ENCODE peak calls at places on chromosome 10, in ten cellular contexts. One of them, this sample, is unnamed.
A peak's percentile ranks its signal among the peaks of the same experiment; 100 is the strongest.

GRCh38 chr10:65358565-65358964 is 1567.3 kb upstream of the LRRTM3 start:
- DNase-seq in cardiac fibroblast: peak; percentile 34
- DNase-seq in neural progenitor cell: peak; percentile 31
- DNase-seq in GM23338: peak; percentile 65
- DNase-seq in retinal pigment epithelial cell: no peak
- DNase-seq in kidney epithelial cell: no peak
- DNase-seq in glutamatergic neuron: peak; percentile 40
- DNase-seq in gastrocnemius medialis: no peak
- DNase-seq in epithelial cell of esophagus: peak; percentile 35
- DNase-seq in left lung: no peak
- DNase-seq in this sample: peak; percentile 12

GRCh38 chr10:117860823-117861222 is 185.9 kb downstream of the RAB11FIP2 start:
- DNase-seq in retinal pigment epithelial cell: no peak
- DNase-seq in glutamatergic neuron: no peak
- DNase-seq in kidney epithelial cell: no peak
- DNase-seq in left lung: no peak
- DNase-seq in gastrocnemius medialis: no peak
- DNase-seq in cardiac fibroblast: peak; percentile 24
- DNase-seq in neural progenitor cell: peak; percentile 36
- DNase-seq in GM23338: peak; percentile 45
- DNase-seq in epithelial cell of esophagus: peak; percentile 38
- DNase-seq in this sample: no peak

GRCh38 chr10:552679-553078 is 136.8 kb downstream of the DIP2C start:
- DNase-seq in glutamatergic neuron: no peak
- DNase-seq in GM23338: no peak
- DNase-seq in epithelial cell of esophagus: no peak
- DNase-seq in gastrocnemius medialis: no peak
- DNase-seq in kidney epithelial cell: no peak
- DNase-seq in left lung: no peak
- DNase-seq in retinal pigment epithelial cell: no peak
- DNase-seq in neural progenitor cell: no peak
- DNase-seq in cardiac fibroblast: no peak
- DNase-seq in this sample: no peak

GRCh38 chr10:5662708-5663579 is 3.5 kb downstream of the ASB13 start:
- DNase-seq in GM23338: peak; percentile 35
- DNase-seq in glutamatergic neuron: no peak
- DNase-seq in neural progenitor cell: no peak
- DNase-seq in kidney epithelial cell: no peak
- DNase-seq in left lung: no peak
- DNase-seq in retinal pigment epithelial cell: no peak
- DNase-seq in gastrocnemius medialis: no peak
- DNase-seq in cardiac fibroblast: no peak
- DNase-seq in epithelial cell of esophagus: no peak
- DNase-seq in this sample: no peak

GRCh38 chr10:82089327-82089726 is 214.3 kb downstream of the NRG3 start:
- DNase-seq in GM23338: peak; percentile 55
- DNase-seq in glutamatergic neuron: no peak
- DNase-seq in gastrocnemius medialis: no peak
- DNase-seq in left lung: no peak
- DNase-seq in cardiac fibroblast: no peak
- DNase-seq in epithelial cell of esophagus: no peak
- DNase-seq in kidney epithelial cell: no peak
- DNase-seq in neural progenitor cell: peak; percentile 76
- DNase-seq in retinal pigment epithelial cell: no peak
- DNase-seq in this sample: peak; percentile 11

GRCh38 chr10:101071266-101071884 is 9.6 kb downstream of the KAZALD1 start:
- DNase-seq in cardiac fibroblast: peak; percentile 54
- DNase-seq in retinal pigment epithelial cell: no peak
- DNase-seq in epithelial cell of esophagus: peak; percentile 54
- DNase-seq in glutamatergic neuron: no peak
- DNase-seq in GM23338: no peak
- DNase-seq in kidney epithelial cell: no peak
- DNase-seq in neural progenitor cell: no peak
- DNase-seq in gastrocnemius medialis: no peak
- DNase-seq in left lung: peak; percentile 87
- DNase-seq in this sample: no peak

GRCh38 chr10:85280014-85280413 is 951.6 kb downstream of the CCSER2 start:
- DNase-seq in glutamatergic neuron: no peak
- DNase-seq in GM23338: peak; percentile 4
- DNase-seq in cardiac fibroblast: no peak
- DNase-seq in left lung: peak; percentile 67
- DNase-seq in neural progenitor cell: peak; percentile 17
- DNase-seq in epithelial cell of esophagus: peak; percentile 1
- DNase-seq in kidney epithelial cell: no peak
- DNase-seq in retinal pigment epithelial cell: no peak
- DNase-seq in gastrocnemius medialis: no peak
- DNase-seq in this sample: no peak

GRCh38 chr10:69866688-69867461 is 65.2 kb downstream of the COL13A1 start:
- DNase-seq in cardiac fibroblast: peak; percentile 80
- DNase-seq in gastrocnemius medialis: no peak
- DNase-seq in left lung: no peak
- DNase-seq in glutamatergic neuron: peak; percentile 44
- DNase-seq in kidney epithelial cell: no peak
- DNase-seq in GM23338: peak; percentile 78
- DNase-seq in epithelial cell of esophagus: peak; percentile 37
- DNase-seq in retinal pigment epithelial cell: no peak
- DNase-seq in neural progenitor cell: peak; percentile 85
- DNase-seq in this sample: peak; percentile 63

GRCh38 chr10:129601737-129602136 is 134.7 kb downstream of the MGMT start:
- DNase-seq in glutamatergic neuron: no peak
- DNase-seq in kidney epithelial cell: no peak
- DNase-seq in gastrocnemius medialis: no peak
- DNase-seq in cardiac fibroblast: no peak
- DNase-seq in left lung: no peak
- DNase-seq in GM23338: no peak
- DNase-seq in epithelial cell of esophagus: no peak
- DNase-seq in retinal pigment epithelial cell: no peak
- DNase-seq in neural progenitor cell: no peak
- DNase-seq in this sample: peak; percentile 25

GRCh38 chr10:90136731-90137316 is 435.4 kb downstream of the KIF20B start:
- DNase-seq in GM23338: peak; percentile 48
- DNase-seq in neural progenitor cell: peak; percentile 5
- DNase-seq in epithelial cell of esophagus: peak; percentile 39
- DNase-seq in glutamatergic neuron: no peak
- DNase-seq in left lung: no peak
- DNase-seq in cardiac fibroblast: peak; percentile 39
- DNase-seq in gastrocnemius medialis: no peak
- DNase-seq in retinal pigment epithelial cell: no peak
- DNase-seq in kidney epithelial cell: no peak
- DNase-seq in this sample: peak; percentile 16

GRCh38 chr10:102492983-102493382 is 9.5 kb downstream of the ACTR1A start:
- DNase-seq in kidney epithelial cell: no peak
- DNase-seq in left lung: no peak
- DNase-seq in retinal pigment epithelial cell: no peak
- DNase-seq in glutamatergic neuron: no peak
- DNase-seq in gastrocnemius medialis: peak; percentile 83
- DNase-seq in epithelial cell of esophagus: peak; percentile 82
- DNase-seq in GM23338: no peak
- DNase-seq in neural progenitor cell: no peak
- DNase-seq in cardiac fibroblast: no peak
- DNase-seq in this sample: no peak

GRCh38 chr10:122264442-122264841 is 6.7 kb upstream of the BTBD16 start:
- DNase-seq in glutamatergic neuron: no peak
- DNase-seq in GM23338: no peak
- DNase-seq in retinal pigment epithelial cell: no peak
- DNase-seq in epithelial cell of esophagus: no peak
- DNase-seq in cardiac fibroblast: peak; percentile 20
- DNase-seq in left lung: no peak
- DNase-seq in gastrocnemius medialis: no peak
- DNase-seq in neural progenitor cell: no peak
- DNase-seq in kidney epithelial cell: no peak
- DNase-seq in this sample: no peak

GRCh38 chr10:58813573-58813972 is 300.9 kb downstream of the BICC1 start:
- DNase-seq in GM23338: no peak
- DNase-seq in left lung: no peak
- DNase-seq in epithelial cell of esophagus: no peak
- DNase-seq in neural progenitor cell: no peak
- DNase-seq in kidney epithelial cell: no peak
- DNase-seq in glutamatergic neuron: no peak
- DNase-seq in gastrocnemius medialis: no peak
- DNase-seq in retinal pigment epithelial cell: no peak
- DNase-seq in cardiac fibroblast: no peak
- DNase-seq in this sample: no peak

GRCh38 chr10:84693006-84693405 is 364.6 kb downstream of the CCSER2 start:
- DNase-seq in neural progenitor cell: no peak
- DNase-seq in left lung: no peak
- DNase-seq in epithelial cell of esophagus: peak; percentile 20
- DNase-seq in cardiac fibroblast: no peak
- DNase-seq in kidney epithelial cell: no peak
- DNase-seq in GM23338: no peak
- DNase-seq in gastrocnemius medialis: no peak
- DNase-seq in glutamatergic neuron: no peak
- DNase-seq in retinal pigment epithelial cell: no peak
- DNase-seq in this sample: no peak

GRCh38 chr10:131094406-131095108 is 217.0 kb downstream of the TCERG1L start:
- DNase-seq in cardiac fibroblast: peak; percentile 2
- DNase-seq in neural progenitor cell: no peak
- DNase-seq in retinal pigment epithelial cell: no peak
- DNase-seq in glutamatergic neuron: no peak
- DNase-seq in left lung: peak; percentile 44
- DNase-seq in epithelial cell of esophagus: peak; percentile 54
- DNase-seq in kidney epithelial cell: no peak
- DNase-seq in GM23338: peak; percentile 34
- DNase-seq in gastrocnemius medialis: no peak
- DNase-seq in this sample: peak; percentile 30

GRCh38 chr10:15436696-15437095 is 65.6 kb upstream of the FAM171A1 start:
- DNase-seq in epithelial cell of esophagus: peak; percentile 83
- DNase-seq in retinal pigment epithelial cell: no peak
- DNase-seq in left lung: no peak
- DNase-seq in kidney epithelial cell: peak; percentile 38
- DNase-seq in cardiac fibroblast: peak; percentile 42
- DNase-seq in gastrocnemius medialis: no peak
- DNase-seq in glutamatergic neuron: no peak
- DNase-seq in neural progenitor cell: no peak
- DNase-seq in GM23338: no peak
- DNase-seq in this sample: no peak

GRCh38 chr10:15440204-15440711 is 69.2 kb upstream of the FAM171A1 start:
- DNase-seq in kidney epithelial cell: no peak
- DNase-seq in glutamatergic neuron: no peak
- DNase-seq in left lung: no peak
- DNase-seq in GM23338: no peak
- DNase-seq in neural progenitor cell: no peak
- DNase-seq in retinal pigment epithelial cell: no peak
- DNase-seq in gastrocnemius medialis: no peak
- DNase-seq in epithelial cell of esophagus: no peak
- DNase-seq in cardiac fibroblast: no peak
- DNase-seq in this sample: no peak

GRCh38 chr10:15444105-15445021 is 73.3 kb upstream of the FAM171A1 start:
- DNase-seq in cardiac fibroblast: no peak
- DNase-seq in neural progenitor cell: no peak
- DNase-seq in gastrocnemius medialis: no peak
- DNase-seq in left lung: no peak
- DNase-seq in glutamatergic neuron: no peak
- DNase-seq in kidney epithelial cell: no peak
- DNase-seq in GM23338: no peak
- DNase-seq in epithelial cell of esophagus: no peak
- DNase-seq in retinal pigment epithelial cell: no peak
- DNase-seq in this sample: no peak

GRCh38 chr10:15442056-15442455 is 71.0 kb upstream of the FAM171A1 start:
- DNase-seq in glutamatergic neuron: no peak
- DNase-seq in neural progenitor cell: no peak
- DNase-seq in left lung: no peak
- DNase-seq in gastrocnemius medialis: no peak
- DNase-seq in cardiac fibroblast: no peak
- DNase-seq in retinal pigment epithelial cell: no peak
- DNase-seq in GM23338: no peak
- DNase-seq in kidney epithelial cell: no peak
- DNase-seq in epithelial cell of esophagus: no peak
- DNase-seq in this sample: no peak

GRCh38 chr10:15439381-15439837 is 68.3 kb upstream of the FAM171A1 start:
- DNase-seq in cardiac fibroblast: peak; percentile 42
- DNase-seq in left lung: no peak
- DNase-seq in epithelial cell of esophagus: peak; percentile 50
- DNase-seq in glutamatergic neuron: no peak
- DNase-seq in GM23338: peak; percentile 65
- DNase-seq in kidney epithelial cell: no peak
- DNase-seq in neural progenitor cell: peak; percentile 53
- DNase-seq in gastrocnemius medialis: no peak
- DNase-seq in retinal pigment epithelial cell: no peak
- DNase-seq in this sample: no peak
- TF ChIP-seq CTCF in cardiac fibroblast: peak; percentile 57
- TF ChIP-seq CTCF in left lung: no peak
- TF ChIP-seq CTCF in epithelial cell of esophagus: peak; percentile 37
- TF ChIP-seq CTCF in glutamatergic neuron: no peak
- TF ChIP-seq CTCF in GM23338: no peak
- TF ChIP-seq CTCF in kidney epithelial cell: peak; percentile 53
- TF ChIP-seq CTCF in neural progenitor cell: peak; percentile 40
- TF ChIP-seq CTCF in gastrocnemius medialis: no peak
- TF ChIP-seq CTCF in retinal pigment epithelial cell: peak; percentile 50
- TF ChIP-seq CTCF in this sample: peak; percentile 47

DNA sequence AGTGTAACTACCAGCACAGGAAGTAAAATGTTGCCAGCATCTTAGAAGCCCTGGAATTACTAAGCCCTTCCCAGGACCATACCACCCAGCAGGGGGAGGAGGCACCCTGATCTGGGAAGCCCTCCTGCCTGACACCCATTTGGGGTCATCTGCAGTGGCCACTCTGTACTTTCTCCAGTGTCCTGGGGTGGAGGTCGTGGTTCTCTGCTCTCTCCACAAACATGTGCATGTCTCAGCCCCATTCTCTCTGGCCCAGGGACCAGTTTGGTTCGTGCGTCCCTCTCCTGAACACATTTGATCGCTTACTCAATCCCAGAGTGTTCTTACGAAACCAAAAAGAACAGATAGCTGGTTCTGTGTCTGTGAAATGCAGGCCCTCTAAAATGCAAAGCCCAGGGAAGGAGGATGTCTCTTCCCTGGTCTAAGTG is 9.4 kb upstream of the LRRC27 start:
- DNase-seq in glutamatergic neuron: no peak
- DNase-seq in retinal pigment epithelial cell: no peak
- DNase-seq in kidney epithelial cell: no peak
- DNase-seq in gastrocnemius medialis: no peak
- DNase-seq in epithelial cell of esophagus: peak; percentile 14
- DNase-seq in cardiac fibroblast: peak; percentile 68
- DNase-seq in left lung: peak; percentile 29
- DNase-seq in GM23338: peak; percentile 28
- DNase-seq in neural progenitor cell: no peak
- DNase-seq in this sample: no peak
- TF ChIP-seq CTCF in glutamatergic neuron: no peak
- TF ChIP-seq CTCF in retinal pigment epithelial cell: peak; percentile 11
- TF ChIP-seq CTCF in kidney epithelial cell: peak; percentile 18
- TF ChIP-seq CTCF in gastrocnemius medialis: no peak
- TF ChIP-seq CTCF in epithelial cell of esophagus: no peak
- TF ChIP-seq CTCF in cardiac fibroblast: peak; percentile 27
- TF ChIP-seq CTCF in left lung: no peak
- TF ChIP-seq CTCF in GM23338: no peak
- TF ChIP-seq CTCF in neural progenitor cell: no peak
- TF ChIP-seq CTCF in this sample: no peak

GRCh38 chr10:86361134-86362128 is 5.2 kb downstream of the GRID1 start:
- DNase-seq in cardiac fibroblast: no peak
- DNase-seq in kidney epithelial cell: no peak
- DNase-seq in neural progenitor cell: no peak
- DNase-seq in glutamatergic neuron: peak; percentile 12
- DNase-seq in GM23338: no peak
- DNase-seq in gastrocnemius medialis: no peak
- DNase-seq in left lung: peak; percentile 18
- DNase-seq in retinal pigment epithelial cell: no peak
- DNase-seq in epithelial cell of esophagus: no peak
- DNase-seq in this sample: no peak
- TF ChIP-seq CTCF in cardiac fibroblast: no peak
- TF ChIP-seq CTCF in kidney epithelial cell: no peak
- TF ChIP-seq CTCF in neural progenitor cell: no peak
- TF ChIP-seq CTCF in glutamatergic neuron: no peak
- TF ChIP-seq CTCF in GM23338: no peak
- TF ChIP-seq CTCF in gastrocnemius medialis: no peak
- TF ChIP-seq CTCF in left lung: no peak
- TF ChIP-seq CTCF in retinal pigment epithelial cell: no peak
- TF ChIP-seq CTCF in epithelial cell of esophagus: no peak
- TF ChIP-seq CTCF in this sample: no peak

GRCh38 chr10:11355625-11356024 is 255.8 kb downstream of the USP6NL start:
- DNase-seq in gastrocnemius medialis: no peak
- DNase-seq in retinal pigment epithelial cell: no peak
- DNase-seq in kidney epithelial cell: no peak
- DNase-seq in cardiac fibroblast: no peak
- DNase-seq in neural progenitor cell: no peak
- DNase-seq in left lung: no peak
- DNase-seq in epithelial cell of esophagus: no peak
- DNase-seq in glutamatergic neuron: no peak
- DNase-seq in GM23338: peak; percentile 34
- DNase-seq in this sample: no peak
- TF ChIP-seq CTCF in gastrocnemius medialis: no peak
- TF ChIP-seq CTCF in retinal pigment epithelial cell: peak; percentile 32
- TF ChIP-seq CTCF in kidney epithelial cell: no peak
- TF ChIP-seq CTCF in cardiac fibroblast: no peak
- TF ChIP-seq CTCF in neural progenitor cell: peak; percentile 7
- TF ChIP-seq CTCF in left lung: no peak
- TF ChIP-seq CTCF in epithelial cell of esophagus: no peak
- TF ChIP-seq CTCF in glutamatergic neuron: no peak
- TF ChIP-seq CTCF in GM23338: peak; percentile 20
- TF ChIP-seq CTCF in this sample: no peak